ENCODE peak calls at places on chromosomes 13 and 19, in ten cellular contexts. One of them, this sample, is unnamed.

GRCh38 chr19:30529876-30530275 is 157.7 kb downstream of the ZNF536 start:
- DNase-seq in omental fat pad: no peak
- DNase-seq in foreskin fibroblast: no peak
- DNase-seq in activated T-helper 1 cell treated with Interleukin-2 at 50 U/mL for 16 hours: no peak
- DNase-seq in astrocyte of the cerebellum: no peak
- DNase-seq in NCI-H1417: no peak
- DNase-seq in activated CD8-positive, alpha-beta memory T cell treated with anti-CD3 and anti-CD28 coated beads for 1 hour: no peak
- DNase-seq in choroid plexus epithelial cell: no peak
- DNase-seq in effector memory CD4-positive, alpha-beta T cell: no peak
- DNase-seq in cardiac fibroblast: no peak
- DNase-seq in this sample: no peak

GRCh38 chr19:1027020-1027952 is 878 bp downstream of the CNN2 start:
- DNase-seq in astrocyte of the cerebellum: no peak
- DNase-seq in choroid plexus epithelial cell: no peak
- DNase-seq in activated T-helper 1 cell treated with Interleukin-2 at 50 U/mL for 16 hours: no peak
- DNase-seq in foreskin fibroblast: peak
- DNase-seq in cardiac fibroblast: peak
- DNase-seq in NCI-H1417: peak
- DNase-seq in effector memory CD4-positive, alpha-beta T cell: no peak
- DNase-seq in omental fat pad: no peak
- DNase-seq in activated CD8-positive, alpha-beta memory T cell treated with anti-CD3 and anti-CD28 coated beads for 1 hour: no peak
- DNase-seq in this sample: no peak

GRCh38 chr13:106597759-106598395 is 29.9 kb upstream of the ARGLU1 start:
- DNase-seq in effector memory CD4-positive, alpha-beta T cell: no peak
- DNase-seq in astrocyte of the cerebellum: no peak
- DNase-seq in activated CD8-positive, alpha-beta memory T cell treated with anti-CD3 and anti-CD28 coated beads for 1 hour: no peak
- DNase-seq in choroid plexus epithelial cell: no peak
- DNase-seq in activated T-helper 1 cell treated with Interleukin-2 at 50 U/mL for 16 hours: no peak
- DNase-seq in cardiac fibroblast: no peak
- DNase-seq in NCI-H1417: no peak
- DNase-seq in omental fat pad: no peak
- DNase-seq in foreskin fibroblast: no peak
- DNase-seq in this sample: no peak

GRCh38 chr19:572891-573825 is 762 bp downstream of the BSG start:
- DNase-seq in cardiac fibroblast: peak
- DNase-seq in choroid plexus epithelial cell: peak
- DNase-seq in activated CD8-positive, alpha-beta memory T cell treated with anti-CD3 and anti-CD28 coated beads for 1 hour: no peak
- DNase-seq in astrocyte of the cerebellum: no peak
- DNase-seq in foreskin fibroblast: peak
- DNase-seq in activated T-helper 1 cell treated with Interleukin-2 at 50 U/mL for 16 hours: no peak
- DNase-seq in omental fat pad: no peak
- DNase-seq in effector memory CD4-positive, alpha-beta T cell: no peak
- DNase-seq in NCI-H1417: peak
- DNase-seq in this sample: no peak

GRCh38 chr19:46604781-46605355 is 3.7 kb downstream of the CALM3 start:
- DNase-seq in activated CD8-positive, alpha-beta memory T cell treated with anti-CD3 and anti-CD28 coated beads for 1 hour: no peak
- DNase-seq in omental fat pad: no peak
- DNase-seq in choroid plexus epithelial cell: no peak
- DNase-seq in foreskin fibroblast: peak
- DNase-seq in activated T-helper 1 cell treated with Interleukin-2 at 50 U/mL for 16 hours: no peak
- DNase-seq in effector memory CD4-positive, alpha-beta T cell: no peak
- DNase-seq in cardiac fibroblast: no peak
- DNase-seq in NCI-H1417: no peak
- DNase-seq in astrocyte of the cerebellum: no peak
- DNase-seq in this sample: no peak

GRCh38 chr19:18685597-18686164 is 2.2 kb downstream of the CRTC1 start:
- DNase-seq in omental fat pad: no peak
- DNase-seq in effector memory CD4-positive, alpha-beta T cell: no peak
- DNase-seq in choroid plexus epithelial cell: no peak
- DNase-seq in NCI-H1417: no peak
- DNase-seq in foreskin fibroblast: peak
- DNase-seq in activated T-helper 1 cell treated with Interleukin-2 at 50 U/mL for 16 hours: no peak
- DNase-seq in cardiac fibroblast: peak
- DNase-seq in activated CD8-positive, alpha-beta memory T cell treated with anti-CD3 and anti-CD28 coated beads for 1 hour: no peak
- DNase-seq in astrocyte of the cerebellum: no peak
- DNase-seq in this sample: no peak

GRCh38 chr19:2113436-2114211 is 16.9 kb downstream of the IZUMO4 start:
- DNase-seq in activated T-helper 1 cell treated with Interleukin-2 at 50 U/mL for 16 hours: no peak
- DNase-seq in astrocyte of the cerebellum: no peak
- DNase-seq in effector memory CD4-positive, alpha-beta T cell: no peak
- DNase-seq in NCI-H1417: no peak
- DNase-seq in omental fat pad: no peak
- DNase-seq in activated CD8-positive, alpha-beta memory T cell treated with anti-CD3 and anti-CD28 coated beads for 1 hour: no peak
- DNase-seq in choroid plexus epithelial cell: peak
- DNase-seq in foreskin fibroblast: peak
- DNase-seq in cardiac fibroblast: peak
- DNase-seq in this sample: no peak

GRCh38 chr19:35299523-35300339 is 7.8 kb downstream of the MAG start:
- DNase-seq in activated CD8-positive, alpha-beta memory T cell treated with anti-CD3 and anti-CD28 coated beads for 1 hour: no peak
- DNase-seq in foreskin fibroblast: no peak
- DNase-seq in NCI-H1417: no peak
- DNase-seq in effector memory CD4-positive, alpha-beta T cell: no peak
- DNase-seq in cardiac fibroblast: no peak
- DNase-seq in activated T-helper 1 cell treated with Interleukin-2 at 50 U/mL for 16 hours: no peak
- DNase-seq in choroid plexus epithelial cell: no peak
- DNase-seq in omental fat pad: no peak
- DNase-seq in astrocyte of the cerebellum: no peak
- DNase-seq in this sample: no peak

GRCh38 chr13:98890186-98890585 is 87.7 kb downstream of the DOCK9 start:
- DNase-seq in activated T-helper 1 cell treated with Interleukin-2 at 50 U/mL for 16 hours: no peak
- DNase-seq in effector memory CD4-positive, alpha-beta T cell: no peak
- DNase-seq in cardiac fibroblast: peak
- DNase-seq in omental fat pad: no peak
- DNase-seq in astrocyte of the cerebellum: peak
- DNase-seq in choroid plexus epithelial cell: peak
- DNase-seq in NCI-H1417: no peak
- DNase-seq in activated CD8-positive, alpha-beta memory T cell treated with anti-CD3 and anti-CD28 coated beads for 1 hour: no peak
- DNase-seq in foreskin fibroblast: peak
- DNase-seq in this sample: no peak

GRCh38 chr19:29767039-29767735 is 44.6 kb upstream of the CCNE1 start:
- DNase-seq in activated CD8-positive, alpha-beta memory T cell treated with anti-CD3 and anti-CD28 coated beads for 1 hour: no peak
- DNase-seq in NCI-H1417: no peak
- DNase-seq in effector memory CD4-positive, alpha-beta T cell: no peak
- DNase-seq in cardiac fibroblast: no peak
- DNase-seq in omental fat pad: no peak
- DNase-seq in foreskin fibroblast: no peak
- DNase-seq in astrocyte of the cerebellum: no peak
- DNase-seq in activated T-helper 1 cell treated with Interleukin-2 at 50 U/mL for 16 hours: no peak
- DNase-seq in choroid plexus epithelial cell: no peak
- DNase-seq in this sample: no peak

GRCh38 chr13:43153436-43154082 is 130.2 kb downstream of the DNAJC15 start:
- DNase-seq in effector memory CD4-positive, alpha-beta T cell: no peak
- DNase-seq in omental fat pad: no peak
- DNase-seq in foreskin fibroblast: peak
- DNase-seq in cardiac fibroblast: peak
- DNase-seq in astrocyte of the cerebellum: peak
- DNase-seq in choroid plexus epithelial cell: peak
- DNase-seq in activated CD8-positive, alpha-beta memory T cell treated with anti-CD3 and anti-CD28 coated beads for 1 hour: no peak
- DNase-seq in NCI-H1417: no peak
- DNase-seq in activated T-helper 1 cell treated with Interleukin-2 at 50 U/mL for 16 hours: no peak
- DNase-seq in this sample: no peak

GRCh38 chr13:114099191-114099590 is 33.2 kb downstream of the RASA3 start:
- DNase-seq in omental fat pad: peak
- DNase-seq in effector memory CD4-positive, alpha-beta T cell: no peak
- DNase-seq in foreskin fibroblast: peak
- DNase-seq in astrocyte of the cerebellum: peak
- DNase-seq in activated T-helper 1 cell treated with Interleukin-2 at 50 U/mL for 16 hours: no peak
- DNase-seq in NCI-H1417: peak
- DNase-seq in cardiac fibroblast: peak
- DNase-seq in choroid plexus epithelial cell: peak
- DNase-seq in activated CD8-positive, alpha-beta memory T cell treated with anti-CD3 and anti-CD28 coated beads for 1 hour: no peak
- DNase-seq in this sample: no peak

GRCh38 chr19:3698386-3698950 is 1.8 kb downstream of the PIP5K1C start:
- DNase-seq in effector memory CD4-positive, alpha-beta T cell: no peak
- DNase-seq in astrocyte of the cerebellum: no peak
- DNase-seq in activated CD8-positive, alpha-beta memory T cell treated with anti-CD3 and anti-CD28 coated beads for 1 hour: no peak
- DNase-seq in activated T-helper 1 cell treated with Interleukin-2 at 50 U/mL for 16 hours: no peak
- DNase-seq in foreskin fibroblast: peak
- DNase-seq in cardiac fibroblast: no peak
- DNase-seq in NCI-H1417: no peak
- DNase-seq in choroid plexus epithelial cell: peak
- DNase-seq in omental fat pad: no peak
- DNase-seq in this sample: no peak

GRCh38 chr19:12695997-12696365 is 450 bp downstream of the FBXW9 start:
- DNase-seq in choroid plexus epithelial cell: no peak
- DNase-seq in omental fat pad: no peak
- DNase-seq in foreskin fibroblast: no peak
- DNase-seq in NCI-H1417: no peak
- DNase-seq in effector memory CD4-positive, alpha-beta T cell: no peak
- DNase-seq in activated CD8-positive, alpha-beta memory T cell treated with anti-CD3 and anti-CD28 coated beads for 1 hour: no peak
- DNase-seq in activated T-helper 1 cell treated with Interleukin-2 at 50 U/mL for 16 hours: no peak
- DNase-seq in astrocyte of the cerebellum: no peak
- DNase-seq in cardiac fibroblast: no peak
- DNase-seq in this sample: no peak